ENCODE peak calls at places on chromosomes 2 and 18, in eight cellular contexts. A, S, M, U, Y, C, I and L are unnamed samples.

GRCh38 chr2:19576411-19576810 is 218.0 kb upstream of the OSR1 start:
- DNase-seq in A (no peak), S (no peak), M (no peak), U (no peak), Y (no peak), C (no peak), I (no peak), L (no peak)

GRCh38 chr2:15041429-15041837 is 408.9 kb downstream of the LRATD1 start:
- DNase-seq in A (no peak), S (no peak), M (no peak), U (no peak), Y (peak), C (no peak), I (no peak), L (no peak)

GRCh38 chr2:3159801-3160545 is 217.6 kb downstream of the EIPR1 start:
- DNase-seq in A (no peak), S (no peak), M (no peak), U (no peak), Y (peak), C (no peak), I (no peak), L (no peak)

GRCh38 chr2:241271641-241272297 is 43.7 kb downstream of the HDLBP start:
- DNase-seq in A (peak), S (peak), M (peak), U (peak), Y (peak), C (peak), I (peak), L (peak)

GRCh38 chr2:162092656-162093556 is 18.9 kb upstream of the DPP4 start:
- DNase-seq in A (no peak), S (peak), M (peak), U (no peak), Y (no peak), C (no peak), I (no peak), L (no peak)

GRCh38 chr18:57209697-57210096 is 62.8 kb downstream of the BOD1L2 start:
- DNase-seq in A (no peak), S (no peak), M (no peak), U (no peak), Y (no peak), C (peak), I (no peak), L (no peak)

GRCh38 chr2:111708478-111708877 is 175.5 kb downstream of the ANAPC1 start:
- DNase-seq in A (no peak), S (no peak), M (peak), U (peak), Y (peak), C (no peak), I (no peak), L (no peak)

GRCh38 chr2:105604938-105605337 is 139.8 kb upstream of the NCK2 start:
- DNase-seq in A (no peak), S (peak), M (no peak), U (no peak), Y (no peak), C (no peak), I (no peak), L (no peak)

GRCh38 chr2:64661770-64662169 is 8.1 kb upstream of the SERTAD2 start:
- DNase-seq in A (no peak), S (no peak), M (no peak), U (no peak), Y (no peak), C (no peak), I (no peak), L (no peak)

GRCh38 chr2:24650997-24651642 is 142.1 kb downstream of the PTRHD1 start:
- DNase-seq in A (no peak), S (no peak), M (no peak), U (no peak), Y (no peak), C (no peak), I (no peak), L (no peak)

GRCh38 chr2:223865124-223865523 is 27.7 kb upstream of the AP1S3 start:
- DNase-seq in A (no peak), S (no peak), M (no peak), U (peak), Y (no peak), C (no peak), I (no peak), L (no peak)

GRCh38 chr2:203802277-203803045 is 65.1 kb upstream of the CTLA4 start:
- DNase-seq in A (peak), S (peak), M (peak), U (peak), Y (no peak), C (no peak), I (no peak), L (no peak)

GRCh38 chr18:35753306-35753910 is 171.9 kb downstream of the GALNT1 start:
- DNase-seq in A (no peak), S (peak), M (no peak), U (no peak), Y (no peak), C (no peak), I (no peak), L (no peak)

GRCh38 chr18:54822872-54823845 is 5.1 kb upstream of the RAB27B start:
- DNase-seq in A (no peak), S (peak), M (no peak), U (no peak), Y (no peak), C (no peak), I (no peak), L (peak)

GRCh38 chr2:159600752-159601151 is 15.6 kb downstream of the BAZ2B start:
- DNase-seq in A (no peak), S (peak), M (peak), U (no peak), Y (no peak), C (no peak), I (no peak), L (peak)

GRCh38 chr18:76410660-76411417 is 84.2 kb downstream of the ZNF516 start:
- DNase-seq in A (no peak), S (no peak), M (no peak), U (peak), Y (no peak), C (no peak), I (no peak), L (no peak)

GRCh38 chr2:234300932-234301823 is 195.7 kb downstream of the ARL4C start:
- DNase-seq in A (no peak), S (no peak), M (no peak), U (no peak), Y (no peak), C (no peak), I (no peak), L (no peak)

GRCh38 chr2:201661366-201661765 is 18.1 kb upstream of the TMEM237 start:
- DNase-seq in A (no peak), S (no peak), M (no peak), U (no peak), Y (no peak), C (no peak), I (no peak), L (no peak)